ENCODE peak calls at places on chromosomes 11 and 22, in eight cellular contexts. One of them, this sample, is unnamed.

GRCh38 chr22:37174964-37175363 is 13.1 kb downstream of the C1QTNF6 start:
- DNase-seq in Peyer's patch: no peak
- DNase-seq in A673: no peak
- DNase-seq in DND-41: no peak
- DNase-seq in esophagus squamous epithelium: no peak
- DNase-seq in tibial nerve: no peak
- DNase-seq in HCT116: no peak
- DNase-seq in adipocyte: no peak
- DNase-seq in this sample: no peak

GRCh38 chr22:23068832-23069385 is 1.4 kb upstream of the GNAZ start:
- DNase-seq in Peyer's patch: peak; percentile 41
- DNase-seq in A673: no peak
- DNase-seq in DND-41: no peak
- DNase-seq in esophagus squamous epithelium: no peak
- DNase-seq in tibial nerve: no peak
- DNase-seq in HCT116: no peak
- DNase-seq in adipocyte: no peak
- DNase-seq in this sample: no peak

GRCh38 chr11:46557684-46558151 is 36.1 kb downstream of the AMBRA1 start:
- DNase-seq in Peyer's patch: no peak
- DNase-seq in A673: no peak
- DNase-seq in DND-41: no peak
- DNase-seq in esophagus squamous epithelium: no peak
- DNase-seq in tibial nerve: no peak
- DNase-seq in HCT116: peak; percentile 29
- DNase-seq in adipocyte: peak; percentile 28
- DNase-seq in this sample: no peak

GRCh38 chr22:32644252-32645100 is 157.0 kb upstream of the TIMP3 start:
- DNase-seq in Peyer's patch: no peak
- DNase-seq in A673: no peak
- DNase-seq in DND-41: peak; percentile 73
- DNase-seq in esophagus squamous epithelium: no peak
- DNase-seq in tibial nerve: no peak
- DNase-seq in HCT116: no peak
- DNase-seq in adipocyte: peak; percentile 31
- DNase-seq in this sample: peak; percentile 9

GRCh38 chr11:46356911-46357482 is 9.7 kb downstream of the DGKZ start:
- DNase-seq in Peyer's patch: no peak
- DNase-seq in A673: peak; percentile 53
- DNase-seq in DND-41: no peak
- DNase-seq in esophagus squamous epithelium: no peak
- DNase-seq in tibial nerve: no peak
- DNase-seq in HCT116: no peak
- DNase-seq in adipocyte: peak; percentile 56
- DNase-seq in this sample: no peak

GRCh38 chr22:39090426-39091064 is 6.5 kb upstream of the APOBEC3H start:
- DNase-seq in Peyer's patch: no peak
- DNase-seq in A673: no peak
- DNase-seq in DND-41: peak; percentile 85
- DNase-seq in esophagus squamous epithelium: no peak
- DNase-seq in tibial nerve: no peak
- DNase-seq in HCT116: no peak
- DNase-seq in adipocyte: no peak
- DNase-seq in this sample: peak; percentile 85

GRCh38 chr22:31945971-31946680 is 1.8 kb downstream of the YWHAH start:
- DNase-seq in Peyer's patch: no peak
- DNase-seq in A673: no peak
- DNase-seq in DND-41: no peak
- DNase-seq in esophagus squamous epithelium: no peak
- DNase-seq in tibial nerve: no peak
- DNase-seq in HCT116: no peak
- DNase-seq in adipocyte: peak; percentile 19
- DNase-seq in this sample: no peak

GRCh38 chr22:38437416-38437815 is 17.6 kb downstream of the KCNJ4 start:
- DNase-seq in Peyer's patch: no peak
- DNase-seq in A673: no peak
- DNase-seq in DND-41: no peak
- DNase-seq in esophagus squamous epithelium: no peak
- DNase-seq in tibial nerve: no peak
- DNase-seq in HCT116: no peak
- DNase-seq in adipocyte: no peak
- DNase-seq in this sample: no peak

GRCh38 chr11:70205766-70206165 is 2.7 kb downstream of the FADD start:
- DNase-seq in Peyer's patch: no peak
- DNase-seq in A673: no peak
- DNase-seq in DND-41: no peak
- DNase-seq in esophagus squamous epithelium: no peak
- DNase-seq in tibial nerve: no peak
- DNase-seq in HCT116: no peak
- DNase-seq in adipocyte: no peak
- DNase-seq in this sample: no peak
- H3K4me1 ChIP-seq in Peyer's patch: peaks cover 6% of the 10 kb centered on the region
- H3K4me1 ChIP-seq in A673: peaks cover 10% of the 10 kb centered on the region
- H3K4me1 ChIP-seq in DND-41: peaks cover 34% of the 10 kb centered on the region
- H3K4me1 ChIP-seq in esophagus squamous epithelium: peaks cover 17% of the 10 kb centered on the region
- H3K4me1 ChIP-seq in tibial nerve: peaks cover 37% of the 10 kb centered on the region
- H3K4me1 ChIP-seq in HCT116: peaks cover 26% of the 10 kb centered on the region
- H3K4me1 ChIP-seq in adipocyte: peaks cover 52% of the 10 kb centered on the region
- H3K4me1 ChIP-seq in this sample: peaks cover 38% of the 10 kb centered on the region

DNA sequence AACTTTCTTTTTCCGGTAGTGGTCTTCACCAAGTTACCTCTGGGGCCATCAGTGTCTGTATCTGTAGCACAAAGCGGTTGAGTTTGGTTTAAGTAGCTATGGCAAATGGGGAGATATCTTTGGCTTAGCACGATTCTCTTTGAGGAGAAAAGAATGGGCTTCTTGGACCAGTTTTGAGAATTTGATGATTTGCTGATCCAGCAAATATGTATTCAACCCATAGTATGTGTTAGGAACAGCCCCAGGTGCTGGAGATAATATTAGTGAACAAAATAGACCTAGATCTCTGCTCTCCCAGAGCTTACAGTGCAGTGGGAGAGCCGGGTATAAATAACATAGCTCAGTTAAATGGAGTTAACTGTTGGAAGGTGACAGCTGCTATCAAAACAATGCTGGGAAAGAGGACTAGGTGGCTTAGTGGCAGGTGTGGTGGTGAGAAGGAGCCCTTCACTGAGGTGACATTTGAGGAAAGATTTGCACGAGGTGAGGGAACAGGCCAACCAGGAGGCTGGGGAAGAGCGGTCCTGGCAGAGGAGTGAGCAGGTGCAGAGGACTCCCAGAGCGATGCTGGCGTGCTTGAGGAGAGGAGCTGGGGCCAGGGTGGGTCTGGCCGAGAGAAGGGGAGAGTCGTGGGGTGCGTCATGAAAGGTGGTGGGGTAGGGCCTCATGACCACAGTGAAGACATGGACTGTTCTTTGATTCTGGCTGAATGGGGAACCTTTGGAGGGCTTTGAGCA is 5.0 kb downstream of the TBC1D22A start:
- DNase-seq in Peyer's patch: no peak
- DNase-seq in A673: no peak
- DNase-seq in DND-41: no peak
- DNase-seq in esophagus squamous epithelium: no peak
- DNase-seq in tibial nerve: no peak
- DNase-seq in HCT116: no peak
- DNase-seq in adipocyte: no peak
- DNase-seq in this sample: no peak
- H3K4me3 ChIP-seq in Peyer's patch: no peak overlapping the region
- H3K4me3 ChIP-seq in A673: no peak overlapping the region
- H3K4me3 ChIP-seq in DND-41: no peak overlapping the region
- H3K4me3 ChIP-seq in esophagus squamous epithelium: no peak overlapping the region
- H3K4me3 ChIP-seq in tibial nerve: no peak overlapping the region
- H3K4me3 ChIP-seq in HCT116: no peak overlapping the region
- H3K4me3 ChIP-seq in adipocyte: no peak overlapping the region
- H3K4me3 ChIP-seq in this sample: no peak overlapping the region

GRCh38 chr11:68042219-68043028 is 3.6 kb downstream of the TCIRG1 start:
- DNase-seq in Peyer's patch: no peak
- DNase-seq in A673: no peak
- DNase-seq in DND-41: no peak
- DNase-seq in esophagus squamous epithelium: no peak
- DNase-seq in tibial nerve: no peak
- DNase-seq in HCT116: no peak
- DNase-seq in adipocyte: no peak
- DNase-seq in this sample: no peak
- H3K4me1 ChIP-seq in Peyer's patch: peaks cover 8% of the 10 kb centered on the region
- H3K4me1 ChIP-seq in A673: peaks cover 26% of the 10 kb centered on the region
- H3K4me1 ChIP-seq in DND-41: peaks cover 11% of the 10 kb centered on the region
- H3K4me1 ChIP-seq in esophagus squamous epithelium: peaks cover 36% of the 10 kb centered on the region
- H3K4me1 ChIP-seq in tibial nerve: peaks cover 61% of the 10 kb centered on the region
- H3K4me1 ChIP-seq in HCT116: peaks cover 23% of the 10 kb centered on the region
- H3K4me1 ChIP-seq in adipocyte: peaks cover 37% of the 10 kb centered on the region
- H3K4me1 ChIP-seq in this sample: peaks cover 42% of the 10 kb centered on the region

DNA sequence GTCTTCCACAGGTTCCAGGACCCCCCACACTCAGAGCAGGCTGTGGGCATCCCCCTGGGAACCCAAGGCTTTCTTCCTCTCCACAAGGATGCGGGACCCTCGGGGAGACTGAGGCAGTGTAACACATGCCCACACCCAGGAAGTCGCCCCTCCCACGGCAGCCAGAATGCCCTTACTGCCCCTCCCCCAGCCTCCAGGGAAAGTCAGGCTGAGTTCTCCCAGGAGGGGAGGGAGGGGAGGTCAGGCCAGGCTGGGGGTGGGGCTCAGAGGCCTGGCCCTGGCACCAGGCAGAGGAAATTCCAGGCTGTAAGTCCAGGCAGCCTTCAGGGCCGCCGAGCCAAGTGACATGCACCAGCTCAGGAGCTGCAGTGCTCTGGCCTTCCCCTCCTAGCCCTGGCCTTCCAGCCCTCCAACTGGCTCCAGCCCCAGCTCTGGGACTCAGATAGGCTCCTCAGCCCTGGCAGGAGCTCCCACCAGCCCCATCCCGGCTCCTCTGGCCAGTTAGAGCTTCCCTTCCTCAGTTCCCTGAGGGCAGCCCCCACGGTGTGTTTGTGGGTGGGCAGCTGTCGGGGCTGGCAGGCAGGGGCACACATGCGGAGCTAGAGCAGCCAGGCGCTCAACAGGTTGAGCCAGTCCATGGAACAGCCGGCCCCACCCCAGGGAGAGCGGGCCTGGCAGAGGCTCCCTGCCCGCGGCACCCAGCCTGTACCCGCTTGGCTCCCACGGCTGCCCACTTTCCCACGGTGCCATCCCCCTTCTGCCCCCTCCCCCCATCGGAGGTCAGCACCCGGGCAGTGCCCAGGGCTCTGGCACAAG is 3.6 kb downstream of the BCL9L start:
- DNase-seq in Peyer's patch: peak; percentile 82
- DNase-seq in A673: peak; percentile 51
- DNase-seq in DND-41: no peak
- DNase-seq in esophagus squamous epithelium: no peak
- DNase-seq in tibial nerve: no peak
- DNase-seq in HCT116: no peak
- DNase-seq in adipocyte: peak; percentile 86
- DNase-seq in this sample: no peak
- H3K4me3 ChIP-seq in Peyer's patch: peak overlapping the region; percentile 63
- H3K4me3 ChIP-seq in A673: peak overlapping the region; percentile 97
- H3K4me3 ChIP-seq in DND-41: no peak overlapping the region
- H3K4me3 ChIP-seq in esophagus squamous epithelium: peak overlapping the region; percentile 92
- H3K4me3 ChIP-seq in tibial nerve: peak overlapping the region; percentile 83
- H3K4me3 ChIP-seq in HCT116: peak overlapping the region; percentile 96
- H3K4me3 ChIP-seq in adipocyte: peak overlapping the region; percentile 99
- H3K4me3 ChIP-seq in this sample: peak overlapping the region; percentile 98